ENCODE peak calls at places on chromosomes 1 and 21, in nine cellular contexts. One of them, this sample, is unnamed.

GRCh38 chr1:53348491-53349368 is 20.9 kb upstream of the LRP8 start:
- DNase-seq in NCI-H1436: no peak
- DNase-seq in stimulated activated CD8-positive, alpha-beta memory T cell treated with anti-CD3 and anti-CD28 coated beads, Interleukin-12 subunit alpha, Interleukin-12 subunit beta, amount 100 ng/mL, for 1 hour: no peak
- DNase-seq in hippocampal formation: no peak
- DNase-seq in NCI-H1105: no peak
- DNase-seq in stimulated activated CD4-positive, alpha-beta T cell treated with anti-CD3 and anti-CD28 coated beads, Interleukin-12 subunit alpha, Interleukin-12 subunit beta, amount 100 ng/mL, for 4 hours: no peak
- DNase-seq in cardiac septum: peak
- DNase-seq in heart right ventricle: no peak
- DNase-seq in HEK293T: no peak
- DNase-seq in this sample: no peak

GRCh38 chr1:6003568-6004411 is 11.6 kb upstream of the NPHP4 start:
- DNase-seq in NCI-H1436: peak
- DNase-seq in stimulated activated CD8-positive, alpha-beta memory T cell treated with anti-CD3 and anti-CD28 coated beads, Interleukin-12 subunit alpha, Interleukin-12 subunit beta, amount 100 ng/mL, for 1 hour: no peak
- DNase-seq in hippocampal formation: no peak
- DNase-seq in NCI-H1105: no peak
- DNase-seq in stimulated activated CD4-positive, alpha-beta T cell treated with anti-CD3 and anti-CD28 coated beads, Interleukin-12 subunit alpha, Interleukin-12 subunit beta, amount 100 ng/mL, for 4 hours: no peak
- DNase-seq in cardiac septum: peak
- DNase-seq in heart right ventricle: no peak
- DNase-seq in HEK293T: peak
- DNase-seq in this sample: peak

GRCh38 chr1:86436041-86436440 is 12.1 kb downstream of the CLCA2 start:
- DNase-seq in NCI-H1436: no peak
- DNase-seq in stimulated activated CD8-positive, alpha-beta memory T cell treated with anti-CD3 and anti-CD28 coated beads, Interleukin-12 subunit alpha, Interleukin-12 subunit beta, amount 100 ng/mL, for 1 hour: no peak
- DNase-seq in hippocampal formation: no peak
- DNase-seq in NCI-H1105: no peak
- DNase-seq in stimulated activated CD4-positive, alpha-beta T cell treated with anti-CD3 and anti-CD28 coated beads, Interleukin-12 subunit alpha, Interleukin-12 subunit beta, amount 100 ng/mL, for 4 hours: no peak
- DNase-seq in cardiac septum: no peak
- DNase-seq in heart right ventricle: no peak
- DNase-seq in HEK293T: no peak
- DNase-seq in this sample: no peak

GRCh38 chr21:35953570-35953969 is 106.8 kb downstream of the SETD4 start:
- DNase-seq in NCI-H1436: no peak
- DNase-seq in stimulated activated CD8-positive, alpha-beta memory T cell treated with anti-CD3 and anti-CD28 coated beads, Interleukin-12 subunit alpha, Interleukin-12 subunit beta, amount 100 ng/mL, for 1 hour: no peak
- DNase-seq in hippocampal formation: no peak
- DNase-seq in NCI-H1105: no peak
- DNase-seq in stimulated activated CD4-positive, alpha-beta T cell treated with anti-CD3 and anti-CD28 coated beads, Interleukin-12 subunit alpha, Interleukin-12 subunit beta, amount 100 ng/mL, for 4 hours: no peak
- DNase-seq in cardiac septum: no peak
- DNase-seq in heart right ventricle: no peak
- DNase-seq in HEK293T: no peak
- DNase-seq in this sample: no peak

GRCh38 chr1:11736746-11737639 is 1.1 kb downstream of the AGTRAP start:
- DNase-seq in NCI-H1436: no peak
- DNase-seq in stimulated activated CD8-positive, alpha-beta memory T cell treated with anti-CD3 and anti-CD28 coated beads, Interleukin-12 subunit alpha, Interleukin-12 subunit beta, amount 100 ng/mL, for 1 hour: peak
- DNase-seq in hippocampal formation: no peak
- DNase-seq in NCI-H1105: peak
- DNase-seq in stimulated activated CD4-positive, alpha-beta T cell treated with anti-CD3 and anti-CD28 coated beads, Interleukin-12 subunit alpha, Interleukin-12 subunit beta, amount 100 ng/mL, for 4 hours: peak
- DNase-seq in cardiac septum: peak
- DNase-seq in heart right ventricle: peak
- DNase-seq in HEK293T: peak
- DNase-seq in this sample: peak

GRCh38 chr1:22525646-22526045 is 37.6 kb upstream of the EPHA8 start:
- DNase-seq in NCI-H1436: no peak
- DNase-seq in stimulated activated CD8-positive, alpha-beta memory T cell treated with anti-CD3 and anti-CD28 coated beads, Interleukin-12 subunit alpha, Interleukin-12 subunit beta, amount 100 ng/mL, for 1 hour: no peak
- DNase-seq in hippocampal formation: no peak
- DNase-seq in NCI-H1105: no peak
- DNase-seq in stimulated activated CD4-positive, alpha-beta T cell treated with anti-CD3 and anti-CD28 coated beads, Interleukin-12 subunit alpha, Interleukin-12 subunit beta, amount 100 ng/mL, for 4 hours: no peak
- DNase-seq in cardiac septum: no peak
- DNase-seq in heart right ventricle: no peak
- DNase-seq in HEK293T: no peak
- DNase-seq in this sample: no peak

GRCh38 chr1:232682248-232682647 is 52.3 kb upstream of the SIPA1L2 start:
- DNase-seq in NCI-H1436: no peak
- DNase-seq in stimulated activated CD8-positive, alpha-beta memory T cell treated with anti-CD3 and anti-CD28 coated beads, Interleukin-12 subunit alpha, Interleukin-12 subunit beta, amount 100 ng/mL, for 1 hour: no peak
- DNase-seq in hippocampal formation: no peak
- DNase-seq in NCI-H1105: no peak
- DNase-seq in stimulated activated CD4-positive, alpha-beta T cell treated with anti-CD3 and anti-CD28 coated beads, Interleukin-12 subunit alpha, Interleukin-12 subunit beta, amount 100 ng/mL, for 4 hours: no peak
- DNase-seq in cardiac septum: no peak
- DNase-seq in heart right ventricle: no peak
- DNase-seq in HEK293T: no peak
- DNase-seq in this sample: no peak

GRCh38 chr1:118659646-118660045 is 328.5 kb downstream of the TBX15 start:
- DNase-seq in NCI-H1436: no peak
- DNase-seq in stimulated activated CD8-positive, alpha-beta memory T cell treated with anti-CD3 and anti-CD28 coated beads, Interleukin-12 subunit alpha, Interleukin-12 subunit beta, amount 100 ng/mL, for 1 hour: no peak
- DNase-seq in hippocampal formation: no peak
- DNase-seq in NCI-H1105: no peak
- DNase-seq in stimulated activated CD4-positive, alpha-beta T cell treated with anti-CD3 and anti-CD28 coated beads, Interleukin-12 subunit alpha, Interleukin-12 subunit beta, amount 100 ng/mL, for 4 hours: no peak
- DNase-seq in cardiac septum: no peak
- DNase-seq in heart right ventricle: no peak
- DNase-seq in HEK293T: no peak
- DNase-seq in this sample: no peak

GRCh38 chr1:44636711-44637589 is 37.3 kb downstream of the TMEM53 start:
- DNase-seq in NCI-H1436: no peak
- DNase-seq in stimulated activated CD8-positive, alpha-beta memory T cell treated with anti-CD3 and anti-CD28 coated beads, Interleukin-12 subunit alpha, Interleukin-12 subunit beta, amount 100 ng/mL, for 1 hour: no peak
- DNase-seq in hippocampal formation: no peak
- DNase-seq in NCI-H1105: peak
- DNase-seq in stimulated activated CD4-positive, alpha-beta T cell treated with anti-CD3 and anti-CD28 coated beads, Interleukin-12 subunit alpha, Interleukin-12 subunit beta, amount 100 ng/mL, for 4 hours: no peak
- DNase-seq in cardiac septum: no peak
- DNase-seq in heart right ventricle: no peak
- DNase-seq in HEK293T: no peak
- DNase-seq in this sample: no peak

GRCh38 chr1:232868793-232869491 is 63.7 kb downstream of the MAP10 start:
- DNase-seq in NCI-H1436: no peak
- DNase-seq in stimulated activated CD8-positive, alpha-beta memory T cell treated with anti-CD3 and anti-CD28 coated beads, Interleukin-12 subunit alpha, Interleukin-12 subunit beta, amount 100 ng/mL, for 1 hour: no peak
- DNase-seq in hippocampal formation: no peak
- DNase-seq in NCI-H1105: no peak
- DNase-seq in stimulated activated CD4-positive, alpha-beta T cell treated with anti-CD3 and anti-CD28 coated beads, Interleukin-12 subunit alpha, Interleukin-12 subunit beta, amount 100 ng/mL, for 4 hours: no peak
- DNase-seq in cardiac septum: no peak
- DNase-seq in heart right ventricle: no peak
- DNase-seq in HEK293T: no peak
- DNase-seq in this sample: peak

GRCh38 chr1:54172614-54173312 is 20.0 kb upstream of the CDCP2 start:
- DNase-seq in NCI-H1436: no peak
- DNase-seq in stimulated activated CD8-positive, alpha-beta memory T cell treated with anti-CD3 and anti-CD28 coated beads, Interleukin-12 subunit alpha, Interleukin-12 subunit beta, amount 100 ng/mL, for 1 hour: no peak
- DNase-seq in hippocampal formation: no peak
- DNase-seq in NCI-H1105: no peak
- DNase-seq in stimulated activated CD4-positive, alpha-beta T cell treated with anti-CD3 and anti-CD28 coated beads, Interleukin-12 subunit alpha, Interleukin-12 subunit beta, amount 100 ng/mL, for 4 hours: no peak
- DNase-seq in cardiac septum: no peak
- DNase-seq in heart right ventricle: no peak
- DNase-seq in HEK293T: no peak
- DNase-seq in this sample: no peak

GRCh38 chr1:153152481-153152880 is 1.8 kb upstream of the SPRR2G start:
- DNase-seq in NCI-H1436: no peak
- DNase-seq in stimulated activated CD8-positive, alpha-beta memory T cell treated with anti-CD3 and anti-CD28 coated beads, Interleukin-12 subunit alpha, Interleukin-12 subunit beta, amount 100 ng/mL, for 1 hour: no peak
- DNase-seq in hippocampal formation: no peak
- DNase-seq in NCI-H1105: no peak
- DNase-seq in stimulated activated CD4-positive, alpha-beta T cell treated with anti-CD3 and anti-CD28 coated beads, Interleukin-12 subunit alpha, Interleukin-12 subunit beta, amount 100 ng/mL, for 4 hours: no peak
- DNase-seq in cardiac septum: no peak
- DNase-seq in heart right ventricle: no peak
- DNase-seq in HEK293T: no peak
- DNase-seq in this sample: no peak

GRCh38 chr1:42179900-42180329 is 15.4 kb upstream of the GUCA2A start:
- DNase-seq in NCI-H1436: peak
- DNase-seq in stimulated activated CD8-positive, alpha-beta memory T cell treated with anti-CD3 and anti-CD28 coated beads, Interleukin-12 subunit alpha, Interleukin-12 subunit beta, amount 100 ng/mL, for 1 hour: no peak
- DNase-seq in hippocampal formation: no peak
- DNase-seq in NCI-H1105: no peak
- DNase-seq in stimulated activated CD4-positive, alpha-beta T cell treated with anti-CD3 and anti-CD28 coated beads, Interleukin-12 subunit alpha, Interleukin-12 subunit beta, amount 100 ng/mL, for 4 hours: no peak
- DNase-seq in cardiac septum: no peak
- DNase-seq in heart right ventricle: no peak
- DNase-seq in HEK293T: no peak
- DNase-seq in this sample: no peak

GRCh38 chr1:116988908-116989307 is 12.7 kb upstream of the CD101 start:
- DNase-seq in NCI-H1436: no peak
- DNase-seq in stimulated activated CD8-positive, alpha-beta memory T cell treated with anti-CD3 and anti-CD28 coated beads, Interleukin-12 subunit alpha, Interleukin-12 subunit beta, amount 100 ng/mL, for 1 hour: no peak
- DNase-seq in hippocampal formation: no peak
- DNase-seq in NCI-H1105: no peak
- DNase-seq in stimulated activated CD4-positive, alpha-beta T cell treated with anti-CD3 and anti-CD28 coated beads, Interleukin-12 subunit alpha, Interleukin-12 subunit beta, amount 100 ng/mL, for 4 hours: no peak
- DNase-seq in cardiac septum: no peak
- DNase-seq in heart right ventricle: no peak
- DNase-seq in HEK293T: no peak
- DNase-seq in this sample: peak

GRCh38 chr1:155646307-155646706 is 36.3 kb downstream of the MSTO1 start:
- DNase-seq in NCI-H1436: no peak
- DNase-seq in stimulated activated CD8-positive, alpha-beta memory T cell treated with anti-CD3 and anti-CD28 coated beads, Interleukin-12 subunit alpha, Interleukin-12 subunit beta, amount 100 ng/mL, for 1 hour: no peak
- DNase-seq in hippocampal formation: no peak
- DNase-seq in NCI-H1105: no peak
- DNase-seq in stimulated activated CD4-positive, alpha-beta T cell treated with anti-CD3 and anti-CD28 coated beads, Interleukin-12 subunit alpha, Interleukin-12 subunit beta, amount 100 ng/mL, for 4 hours: no peak
- DNase-seq in cardiac septum: no peak
- DNase-seq in heart right ventricle: no peak
- DNase-seq in HEK293T: no peak
- DNase-seq in this sample: no peak

GRCh38 chr1:57210881-57211280 is 213.0 kb downstream of the DAB1 start:
- DNase-seq in NCI-H1436: no peak
- DNase-seq in stimulated activated CD8-positive, alpha-beta memory T cell treated with anti-CD3 and anti-CD28 coated beads, Interleukin-12 subunit alpha, Interleukin-12 subunit beta, amount 100 ng/mL, for 1 hour: no peak
- DNase-seq in hippocampal formation: no peak
- DNase-seq in NCI-H1105: no peak
- DNase-seq in stimulated activated CD4-positive, alpha-beta T cell treated with anti-CD3 and anti-CD28 coated beads, Interleukin-12 subunit alpha, Interleukin-12 subunit beta, amount 100 ng/mL, for 4 hours: no peak
- DNase-seq in cardiac septum: no peak
- DNase-seq in heart right ventricle: no peak
- DNase-seq in HEK293T: no peak
- DNase-seq in this sample: no peak

GRCh38 chr1:154474802-154475201 is 27.2 kb upstream of the TDRD10 start:
- DNase-seq in NCI-H1436: no peak
- DNase-seq in stimulated activated CD8-positive, alpha-beta memory T cell treated with anti-CD3 and anti-CD28 coated beads, Interleukin-12 subunit alpha, Interleukin-12 subunit beta, amount 100 ng/mL, for 1 hour: no peak
- DNase-seq in hippocampal formation: peak
- DNase-seq in NCI-H1105: no peak
- DNase-seq in stimulated activated CD4-positive, alpha-beta T cell treated with anti-CD3 and anti-CD28 coated beads, Interleukin-12 subunit alpha, Interleukin-12 subunit beta, amount 100 ng/mL, for 4 hours: no peak
- DNase-seq in cardiac septum: no peak
- DNase-seq in heart right ventricle: peak
- DNase-seq in HEK293T: no peak
- DNase-seq in this sample: no peak

GRCh38 chr1:194705123-194705522 is 1518.7 kb upstream of the B3GALT2 start:
- DNase-seq in NCI-H1436: no peak
- DNase-seq in stimulated activated CD8-positive, alpha-beta memory T cell treated with anti-CD3 and anti-CD28 coated beads, Interleukin-12 subunit alpha, Interleukin-12 subunit beta, amount 100 ng/mL, for 1 hour: no peak
- DNase-seq in hippocampal formation: no peak
- DNase-seq in NCI-H1105: no peak
- DNase-seq in stimulated activated CD4-positive, alpha-beta T cell treated with anti-CD3 and anti-CD28 coated beads, Interleukin-12 subunit alpha, Interleukin-12 subunit beta, amount 100 ng/mL, for 4 hours: no peak
- DNase-seq in cardiac septum: no peak
- DNase-seq in heart right ventricle: no peak
- DNase-seq in HEK293T: no peak
- DNase-seq in this sample: no peak

GRCh38 chr1:148315081-148315811 is 163.2 kb upstream of the NBPF11 start:
- DNase-seq in NCI-H1436: no peak
- DNase-seq in stimulated activated CD8-positive, alpha-beta memory T cell treated with anti-CD3 and anti-CD28 coated beads, Interleukin-12 subunit alpha, Interleukin-12 subunit beta, amount 100 ng/mL, for 1 hour: no peak
- DNase-seq in hippocampal formation: no peak
- DNase-seq in NCI-H1105: no peak
- DNase-seq in stimulated activated CD4-positive, alpha-beta T cell treated with anti-CD3 and anti-CD28 coated beads, Interleukin-12 subunit alpha, Interleukin-12 subunit beta, amount 100 ng/mL, for 4 hours: no peak
- DNase-seq in cardiac septum: no peak
- DNase-seq in heart right ventricle: no peak
- DNase-seq in HEK293T: no peak
- DNase-seq in this sample: no peak

GRCh38 chr1:60972841-60973364 is 109.5 kb upstream of the NFIA start:
- DNase-seq in NCI-H1436: no peak
- DNase-seq in stimulated activated CD8-positive, alpha-beta memory T cell treated with anti-CD3 and anti-CD28 coated beads, Interleukin-12 subunit alpha, Interleukin-12 subunit beta, amount 100 ng/mL, for 1 hour: no peak
- DNase-seq in hippocampal formation: no peak
- DNase-seq in NCI-H1105: no peak
- DNase-seq in stimulated activated CD4-positive, alpha-beta T cell treated with anti-CD3 and anti-CD28 coated beads, Interleukin-12 subunit alpha, Interleukin-12 subunit beta, amount 100 ng/mL, for 4 hours: no peak
- DNase-seq in cardiac septum: no peak
- DNase-seq in heart right ventricle: no peak
- DNase-seq in HEK293T: no peak
- DNase-seq in this sample: peak

GRCh38 chr1:185499986-185500626 is 183.1 kb upstream of the IVNS1ABP start:
- DNase-seq in NCI-H1436: no peak
- DNase-seq in stimulated activated CD8-positive, alpha-beta memory T cell treated with anti-CD3 and anti-CD28 coated beads, Interleukin-12 subunit alpha, Interleukin-12 subunit beta, amount 100 ng/mL, for 1 hour: no peak
- DNase-seq in hippocampal formation: no peak
- DNase-seq in NCI-H1105: no peak
- DNase-seq in stimulated activated CD4-positive, alpha-beta T cell treated with anti-CD3 and anti-CD28 coated beads, Interleukin-12 subunit alpha, Interleukin-12 subunit beta, amount 100 ng/mL, for 4 hours: no peak
- DNase-seq in cardiac septum: no peak
- DNase-seq in heart right ventricle: no peak
- DNase-seq in HEK293T: no peak
- DNase-seq in this sample: no peak

GRCh38 chr1:238401138-238401537 is 510.4 kb upstream of the ZP4 start:
- DNase-seq in NCI-H1436: no peak
- DNase-seq in stimulated activated CD8-positive, alpha-beta memory T cell treated with anti-CD3 and anti-CD28 coated beads, Interleukin-12 subunit alpha, Interleukin-12 subunit beta, amount 100 ng/mL, for 1 hour: no peak
- DNase-seq in hippocampal formation: no peak
- DNase-seq in NCI-H1105: no peak
- DNase-seq in stimulated activated CD4-positive, alpha-beta T cell treated with anti-CD3 and anti-CD28 coated beads, Interleukin-12 subunit alpha, Interleukin-12 subunit beta, amount 100 ng/mL, for 4 hours: no peak
- DNase-seq in cardiac septum: no peak
- DNase-seq in heart right ventricle: no peak
- DNase-seq in HEK293T: no peak
- DNase-seq in this sample: no peak

This sample was measured in SW480.